ENCODE peak calls at places on chromosomes 2 and 18, in four cellular contexts. K is Caco-2, Q is foreskin fibroblast, P is adrenal gland. C is an unnamed sample.

GRCh38 chr2:66862871-66863650 is 428.1 kb downstream of the MEIS1 start:
- DNase-seq in K (no peak), Q (peak; percentile 54), P (no peak), C (no peak)

GRCh38 chr2:96468904-96469303 is 36.3 kb downstream of the NEURL3 start:
- DNase-seq in K (no peak), Q (no peak), P (no peak), C (no peak)

GRCh38 chr18:23635283-23636040 is 27.2 kb downstream of the ANKRD29 start:
- DNase-seq in K (no peak), Q (no peak), P (no peak), C (peak; percentile 26)

GRCh38 chr2:128457006-128457604 is 138.4 kb upstream of the HS6ST1 start:
- DNase-seq in K (no peak), Q (no peak), P (peak; percentile 6), C (no peak)

GRCh38 chr18:8188196-8188595 is 421.0 kb upstream of the RAB12 start:
- DNase-seq in K (no peak), Q (peak; percentile 6), P (no peak), C (no peak)

GRCh38 chr2:41167014-41167413 is 715.1 kb upstream of the SLC8A1 start:
- DNase-seq in K (no peak), Q (no peak), P (no peak), C (no peak)

GRCh38 chr2:28252308-28252707 is 140.3 kb upstream of the FOSL2 start:
- DNase-seq in K (no peak), Q (no peak), P (no peak), C (no peak)

GRCh38 chr2:100390001-100390940 is 27.2 kb downstream of the CHST10 start:
- DNase-seq in K (no peak), Q (no peak), P (no peak), C (no peak)

GRCh38 chr2:128069769-128070168 is 21.2 kb upstream of the UGGT1 start:
- DNase-seq in K (no peak), Q (no peak), P (peak; percentile 26), C (peak; percentile 76)

GRCh38 chr2:71997843-71998242 is 149.8 kb downstream of the CYP26B1 start:
- DNase-seq in K (no peak), Q (no peak), P (no peak), C (no peak)

GRCh38 chr2:88658890-88659881 is 31.9 kb upstream of the EIF2AK3 start:
- DNase-seq in K (no peak), Q (peak; percentile 72), P (peak; percentile 64), C (peak; percentile 60)

GRCh38 chr2:187493877-187494568 is 46.0 kb upstream of the CALCRL start:
- DNase-seq in K (no peak), Q (no peak), P (no peak), C (no peak)

GRCh38 chr18:12741351-12741750 is 38.5 kb downstream of the PSMG2 start:
- DNase-seq in K (peak; percentile 34), Q (peak; percentile 64), P (no peak), C (no peak)

GRCh38 chr2:39522518-39522877 is 85.4 kb upstream of the MAP4K3 start:
- DNase-seq in K (no peak), Q (no peak), P (no peak), C (no peak)

GRCh38 chr2:130332271-130333073 is 10.2 kb upstream of the IMP4 start:
- DNase-seq in K (peak; percentile 89), Q (peak; percentile 74), P (peak; percentile 79), C (peak; percentile 86)

GRCh38 chr2:221461911-221462310 is 110.2 kb downstream of the EPHA4 start:
- DNase-seq in K (no peak), Q (no peak), P (no peak), C (no peak)

GRCh38 chr18:32767400-32767799 is 5.4 kb downstream of the KLHL14 start:
- DNase-seq in K (no peak), Q (no peak), P (no peak), C (no peak)

GRCh38 chr2:203340791-203341487 is 12.7 kb downstream of the ABI2 start:
- DNase-seq in K (no peak), Q (peak; percentile 67), P (no peak), C (peak; percentile 85)

GRCh38 chr18:30632058-30632718 is 410.4 kb downstream of the DSC3 start:
- DNase-seq in K (no peak), Q (no peak), P (no peak), C (no peak)

GRCh38 chr2:5020451-5020850 is 671.7 kb upstream of the SOX11 start:
- DNase-seq in K (no peak), Q (no peak), P (no peak), C (no peak)

GRCh38 chr2:181952413-181953226 is 33.0 kb upstream of the PPP1R1C start:
- DNase-seq in K (no peak), Q (no peak), P (no peak), C (peak; percentile 61)

GRCh38 chr2:181957668-181958067 is 28.0 kb upstream of the PPP1R1C start:
- DNase-seq in K (no peak), Q (no peak), P (no peak), C (no peak)

GRCh38 chr2:181954538-181954883 is 31.1 kb upstream of the PPP1R1C start:
- DNase-seq in K (no peak), Q (no peak), P (no peak), C (no peak)

GRCh38 chr2:181955010-181955409 is 30.6 kb upstream of the PPP1R1C start:
- DNase-seq in K (no peak), Q (peak; percentile 57), P (no peak), C (peak; percentile 21)

GRCh38 chr2:181953773-181954537 is 31.7 kb upstream of the PPP1R1C start:
- DNase-seq in K (no peak), Q (peak; percentile 49), P (peak; percentile 59), C (peak; percentile 91)
- H3K4me3 ChIP-seq in K (no peak overlapping the region), Q (peak overlapping the region; percentile 8), P (no peak overlapping the region), C (peak overlapping the region; percentile 5)

GRCh38 chr18:26655614-26656400 is 107.5 kb upstream of the KCTD1 start:
- DNase-seq in K (peak; percentile 16), Q (peak; percentile 53), P (peak; percentile 71), C (peak; percentile 63)
- TF ChIP-seq CTCF in K (no peak), Q (no peak), P (no peak), C (peak; percentile 11)

GRCh38 chr2:229714736-229715541 is 584 bp upstream of the DNER start:
- DNase-seq in K (peak; percentile 73), Q (peak; percentile 61), P (peak; percentile 91), C (peak; percentile 87)
- H3K4me3 ChIP-seq in K (peak overlapping the region; percentile 24), Q (peak overlapping the region; percentile 44), P (no peak overlapping the region), C (peak overlapping the region; percentile 24)

GRCh38 chr2:168348076-168348475 is 100.7 kb upstream of the STK39 start:
- DNase-seq in K (peak; percentile 61), Q (no peak), P (peak; percentile 32), C (peak; percentile 70)
- TF ChIP-seq CTCF in K (peak; percentile 69), Q (peak; percentile 53), P (peak; percentile 42), C (peak; percentile 54)

DNA sequence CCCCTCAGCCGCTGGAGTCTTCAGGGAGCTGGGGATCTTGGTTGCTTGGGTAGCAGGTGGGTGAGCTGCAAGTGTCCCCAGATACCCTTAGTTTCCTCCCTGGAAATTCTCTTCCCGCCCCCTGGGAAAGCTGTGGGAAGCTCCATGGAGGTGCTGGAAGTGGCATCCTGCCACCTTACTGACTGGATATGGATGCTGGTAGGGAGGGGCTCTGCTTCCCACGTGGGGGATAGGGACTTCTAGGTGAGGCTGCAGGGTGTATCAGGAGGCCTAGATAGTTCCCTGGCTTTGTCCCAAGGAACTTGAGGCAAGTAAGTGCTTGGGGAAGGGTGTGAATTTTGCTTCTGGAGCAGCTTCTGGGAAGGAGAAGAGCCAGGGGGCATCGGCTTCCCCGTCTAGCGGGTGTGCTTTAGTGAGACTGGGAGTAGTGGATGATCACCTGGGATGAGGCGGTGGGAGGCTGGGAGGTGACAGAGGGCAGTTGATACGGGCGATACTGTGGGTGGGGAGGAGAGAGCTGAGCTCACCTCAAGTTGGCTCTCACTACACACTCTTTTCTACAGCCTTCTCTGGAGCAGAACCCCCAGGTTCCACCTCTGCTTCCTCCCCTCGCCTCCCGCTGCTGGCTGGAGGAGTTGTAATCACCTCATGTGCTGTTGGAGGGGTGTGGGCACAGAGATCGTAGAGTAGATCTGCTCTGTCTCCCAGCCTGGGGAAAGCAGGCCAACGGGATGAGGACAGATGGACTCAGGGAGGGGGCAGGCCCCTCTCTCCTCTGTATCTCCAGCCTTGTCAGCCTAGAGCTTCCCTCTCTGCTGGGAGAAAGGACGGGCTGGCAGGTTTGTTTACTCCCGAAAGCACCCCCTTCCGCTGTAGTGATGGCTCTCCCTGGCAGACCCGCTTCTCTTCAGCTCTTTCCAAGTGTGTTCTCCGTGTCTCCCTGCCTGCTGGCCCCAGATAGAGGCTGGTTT is 19.8 kb downstream of the TET3 start:
- DNase-seq in K (no peak), Q (no peak), P (no peak), C (no peak)
- H3K4me3 ChIP-seq in K (no peak overlapping the region), Q (peak overlapping the region; percentile 86), P (no peak overlapping the region), C (no peak overlapping the region)

GRCh38 chr2:102848366-102848839 is 86.6 kb downstream of the TMEM182 start:
- DNase-seq in K (peak; percentile 74), Q (no peak), P (peak; percentile 76), C (peak; percentile 92)
- TF ChIP-seq CTCF in K (no peak), Q (no peak), P (no peak), C (no peak)